ENCODE peak calls at places on chromosomes 16 and 17, in four cellular contexts. Y is GM12878, E is H1, O is HepG2. D is an unnamed sample.

GRCh38 chr16:75379339-75379738 is 54.0 kb downstream of the CFDP1 start:
- DNase-seq in Y (peak; percentile 33), O (no peak), E (no peak), D (no peak)

GRCh38 chr16:65793781-65794180 is 572.7 kb upstream of the CDH5 start:
- DNase-seq in Y (no peak), E (no peak), O (no peak), D (no peak)

GRCh38 chr16:918068-918467 is 52.7 kb downstream of the LMF1 start:
- DNase-seq in O (no peak), Y (no peak), E (no peak), D (no peak)

GRCh38 chr17:82258555-82258954 is 14.9 kb downstream of the CSNK1D start:
- DNase-seq in O (no peak), Y (no peak), E (no peak), D (no peak)

GRCh38 chr16:78437352-78437968 is 338.0 kb downstream of the WWOX start:
- DNase-seq in O (peak; percentile 38), E (no peak), Y (no peak), D (no peak)

GRCh38 chr16:87453326-87453725 is 39.5 kb downstream of the ZCCHC14 start:
- DNase-seq in O (no peak), E (no peak), Y (no peak), D (no peak)

GRCh38 chr17:13212861-13213260 is 195.0 kb upstream of the ELAC2 start:
- DNase-seq in Y (no peak), E (no peak), O (no peak), D (no peak)

GRCh38 chr16:67800252-67801046 is 5.9 kb downstream of the RANBP10 start:
- DNase-seq in Y (no peak), O (no peak), E (no peak), D (no peak)

GRCh38 chr16:17273142-17273561 is 197.6 kb downstream of the XYLT1 start:
- DNase-seq in Y (no peak), O (peak; percentile 35), E (no peak), D (no peak)

DNA sequence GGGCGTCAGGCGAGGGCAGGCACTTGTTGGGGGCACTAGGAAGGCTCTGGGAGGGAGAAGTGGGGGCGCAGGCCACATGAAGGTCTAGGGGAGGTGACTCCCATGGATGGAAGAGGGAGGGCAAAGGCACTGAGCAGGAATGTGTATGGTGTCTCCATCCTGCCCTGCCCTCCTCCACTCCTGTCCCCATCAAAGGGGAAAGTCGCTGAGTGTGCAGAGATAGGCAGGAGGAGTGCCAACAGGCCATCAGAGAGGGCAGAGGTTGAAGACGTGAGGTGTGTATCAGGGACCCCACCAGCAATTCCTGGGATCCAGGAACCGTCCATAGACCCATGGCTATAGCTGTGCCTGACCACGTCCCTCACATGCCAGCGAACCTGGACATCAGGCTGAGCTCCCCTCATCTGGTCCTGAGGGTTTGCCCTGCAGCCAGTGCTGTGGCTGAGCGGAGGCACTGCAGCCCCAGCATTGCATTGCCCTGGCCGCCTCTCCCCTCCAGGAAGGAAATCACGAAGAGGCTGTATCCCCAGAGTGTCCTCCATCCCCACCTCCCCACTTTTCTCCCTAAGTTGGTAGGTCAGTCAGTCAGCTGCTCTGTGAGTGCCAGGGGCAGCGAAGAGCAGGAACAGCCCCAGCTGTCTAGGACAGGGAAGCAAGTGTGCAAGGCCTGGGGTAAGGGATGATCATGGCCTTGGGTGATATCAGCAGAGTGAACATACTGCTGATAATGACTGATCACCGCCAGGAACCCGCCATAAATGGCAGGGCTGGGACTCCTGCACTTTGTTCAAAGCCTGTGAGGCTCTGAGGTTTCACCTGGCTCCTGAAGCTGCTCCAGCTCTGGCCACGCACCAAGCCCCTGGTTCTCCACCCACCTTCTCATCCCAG is 6.2 kb upstream of the CYB561 start:
- DNase-seq in O (no peak), E (no peak), Y (no peak), D (no peak)
- H3K9ac ChIP-seq in O (no peak overlapping the region), E (no peak overlapping the region), Y (no peak overlapping the region), D (no peak overlapping the region)

GRCh38 chr17:58969156-58969555 is 137.5 kb downstream of the TRIM37 start:
- DNase-seq in E (no peak), Y (no peak), O (no peak), D (no peak)

GRCh38 chr17:58969612-58970011 is 137.1 kb downstream of the TRIM37 start:
- DNase-seq in Y (no peak), O (no peak), E (no peak), D (no peak)

GRCh38 chr17:58966208-58966607 is 140.5 kb downstream of the TRIM37 start:
- DNase-seq in Y (no peak), E (no peak), O (no peak), D (no peak)

GRCh38 chr17:58970966-58971575 is 135.6 kb downstream of the TRIM37 start:
- DNase-seq in O (no peak), Y (no peak), E (no peak), D (no peak)

DNA sequence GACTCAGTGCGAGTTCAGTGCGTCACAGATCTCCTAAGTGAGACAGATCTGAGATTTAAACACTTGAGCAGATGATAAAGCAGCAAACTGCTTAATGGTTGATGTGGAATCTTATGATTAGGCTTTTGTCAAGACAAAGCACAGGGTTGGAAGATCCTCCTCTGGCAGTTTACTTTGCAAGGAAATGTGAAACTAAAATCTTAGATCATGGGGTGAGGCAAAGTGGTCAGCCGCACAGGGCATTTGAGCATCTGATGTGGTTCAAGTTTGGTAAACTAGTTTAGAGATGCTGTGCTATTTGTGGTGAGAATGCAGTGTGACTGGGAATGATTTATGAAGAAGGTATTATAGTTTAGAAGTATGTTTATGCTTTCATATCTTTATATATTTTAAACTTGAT is 138.0 kb downstream of the TRIM37 start:
- DNase-seq in Y (no peak), O (no peak), E (no peak), D (no peak)
- TF ChIP-seq SUZ12 in Y (no peak), O (no peak), E (no peak), D (no peak)

GRCh38 chr16:48156790-48157209 is 1.0 kb upstream of the ABCC12 start:
- DNase-seq in E (peak; percentile 46), Y (no peak), O (peak; percentile 52), D (peak; percentile 80)
- H3K4me3 ChIP-seq in E (no peak overlapping the region), Y (no peak overlapping the region), O (no peak overlapping the region), D (no peak overlapping the region)

GRCh38 chr17:80666867-80667266 is 122.2 kb downstream of the RPTOR start:
- DNase-seq in Y (no peak), E (no peak), O (no peak), D (no peak)
- H3K9ac ChIP-seq in Y (no peak overlapping the region), E (no peak overlapping the region), O (no peak overlapping the region), D (no peak overlapping the region)

GRCh38 chr17:56230660-56231059 is 77.4 kb downstream of the ANKFN1 start:
- DNase-seq in O (no peak), Y (no peak), E (no peak), D (no peak)
- TF ChIP-seq SUZ12 in O (no peak), Y (no peak), E (no peak), D (no peak)

DNA sequence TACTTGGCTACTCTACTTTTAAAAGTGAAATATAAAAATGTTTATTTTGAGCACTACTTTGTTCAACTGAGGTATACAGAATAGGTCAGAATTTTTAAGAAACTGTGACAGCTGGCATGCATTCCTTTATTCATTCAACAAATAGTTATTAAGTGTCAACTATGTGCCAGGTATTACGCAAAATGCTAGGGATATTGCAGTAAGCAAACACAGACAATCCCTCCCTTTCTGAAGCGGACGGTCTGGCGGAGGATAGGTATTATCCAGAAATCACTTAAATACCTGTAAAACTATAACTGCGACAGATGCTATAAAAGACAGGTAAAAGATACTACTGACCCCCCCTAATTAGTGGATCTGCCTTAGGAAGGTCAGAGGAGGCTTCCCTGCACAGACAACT is 26.1 kb downstream of the METTL16 start:
- DNase-seq in E (no peak), O (peak; percentile 61), Y (no peak), D (no peak)
- H3K4me3 ChIP-seq in E (no peak overlapping the region), O (no peak overlapping the region), Y (no peak overlapping the region), D (no peak overlapping the region)

GRCh38 chr17:68182940-68183551 is 64.8 kb upstream of the AMZ2 start:
- DNase-seq in O (peak; percentile 38), E (no peak), Y (no peak), D (no peak)
- H3K9ac ChIP-seq in O (no peak overlapping the region), E (no peak overlapping the region), Y (peak overlapping the region; percentile 47), D (no peak overlapping the region)

GRCh38 chr16:24975428-24975889 is 39.7 kb downstream of the ARHGAP17 start:
- DNase-seq in Y (peak; percentile 76), O (no peak), E (no peak), D (no peak)
- TF ChIP-seq SUZ12 in Y (no peak), O (no peak), E (no peak), D (no peak)

D was measured in NT2/D1.